ENCODE peak calls at places on chromosomes 6 and 20, in four cellular contexts. S is WTC11, F is HepG2, B is K562. O is an unnamed sample.

GRCh38 chr6:159966981-159967380 is 1.9 kb upstream of the IGF2R start:
- DNase-seq in S (no peak), F (no peak), B (no peak), O (no peak)

GRCh38 chr20:32828029-32828666 is 8.4 kb downstream of the MAPRE1 start:
- DNase-seq in S (no peak), F (no peak), B (no peak), O (no peak)

GRCh38 chr20:24775966-24776365 is 173.1 kb upstream of the CST7 start:
- DNase-seq in S (no peak), F (no peak), B (no peak), O (no peak)

GRCh38 chr6:169224185-169224695 is 29.4 kb downstream of the THBS2 start:
- DNase-seq in S (no peak), F (peak; percentile 16), B (peak; percentile 30), O (no peak)

GRCh38 chr6:32685603-32686002 is 19.1 kb upstream of the HLA-DQB1 start:
- DNase-seq in S (no peak), F (no peak), B (no peak), O (no peak)

GRCh38 chr20:36120991-36121390 is 33.5 kb upstream of the EPB41L1 start:
- DNase-seq in S (no peak), F (no peak), B (no peak), O (no peak)

GRCh38 chr6:90319979-90320667 is 23.5 kb upstream of the BACH2 start:
- DNase-seq in S (no peak), F (no peak), B (no peak), O (no peak)

GRCh38 chr6:169624785-169625184 is 77.0 kb downstream of the WDR27 start:
- DNase-seq in S (no peak), F (no peak), B (no peak), O (no peak)

GRCh38 chr6:142867355-142867801 is 77.6 kb downstream of the HIVEP2 start:
- DNase-seq in S (no peak), F (no peak), B (no peak), O (no peak)

GRCh38 chr6:95574811-95575210 is 2.5 kb upstream of the MANEA start:
- DNase-seq in S (no peak), F (peak; percentile 47), B (no peak), O (no peak)

GRCh38 chr6:35088281-35089215 is 52.6 kb downstream of the TCP11 start:
- DNase-seq in S (no peak), F (no peak), B (no peak), O (no peak)

GRCh38 chr20:45487231-45487635 is 17.7 kb downstream of the WFDC2 start:
- DNase-seq in S (peak; percentile 58), F (no peak), B (peak; percentile 44), O (peak; percentile 20)

GRCh38 chr6:20770776-20771175 is 236.5 kb downstream of the CDKAL1 start:
- DNase-seq in S (no peak), F (no peak), B (no peak), O (no peak)

GRCh38 chr6:137297887-137298286 is 78.7 kb upstream of the IFNGR1 start:
- DNase-seq in S (peak; percentile 76), F (no peak), B (no peak), O (no peak)

GRCh38 chr20:37379967-37380828 is 34.3 kb downstream of the SRC start:
- DNase-seq in S (no peak), F (peak; percentile 97), B (no peak), O (peak; percentile 44)

GRCh38 chr6:19268117-19268516 is 569.1 kb upstream of the ID4 start:
- DNase-seq in S (no peak), F (no peak), B (no peak), O (no peak)

GRCh38 chr6:168557512-168557911 is 116.5 kb downstream of the SMOC2 start:
- DNase-seq in S (no peak), F (no peak), B (no peak), O (no peak)

GRCh38 chr20:16846011-16846410 is 97.9 kb downstream of the OTOR start:
- DNase-seq in S (no peak), F (no peak), B (no peak), O (no peak)

GRCh38 chr6:139605350-139605749 is 230.9 kb upstream of the CITED2 start:
- DNase-seq in S (no peak), F (no peak), B (no peak), O (no peak)

GRCh38 chr20:41482647-41483552 is 116.3 kb upstream of the EMILIN3 start:
- DNase-seq in S (no peak), F (no peak), B (no peak), O (no peak)

GRCh38 chr6:26500102-26500501 is at the start of gene BTN1A1:
- DNase-seq in S (peak; percentile 20), F (no peak), B (no peak), O (no peak)

GRCh38 chr20:44769481-44769863 is 23.8 kb downstream of the KCNK15 start:
- DNase-seq in S (no peak), F (no peak), B (no peak), O (no peak)

GRCh38 chr6:121413831-121414368 is 21.5 kb upstream of the GJA1 start:
- DNase-seq in S (no peak), F (no peak), B (no peak), O (no peak)

GRCh38 chr20:2701671-2702081 is 9.1 kb downstream of the EBF4 start:
- DNase-seq in S (peak; percentile 76), F (no peak), B (no peak), O (no peak)

GRCh38 chr6:16673011-16673797 is 88.1 kb downstream of the ATXN1 start:
- DNase-seq in S (no peak), F (no peak), B (no peak), O (no peak)

GRCh38 chr6:40520683-40521082 is 66.5 kb downstream of the LRFN2 start:
- DNase-seq in S (no peak), F (no peak), B (no peak), O (no peak)

GRCh38 chr6:3218266-3218665 is 9.2 kb downstream of the TUBB2B start:
- DNase-seq in S (no peak), F (no peak), B (no peak), O (no peak)

GRCh38 chr6:36364669-36365479 is 22.6 kb downstream of the ETV7 start:
- DNase-seq in S (no peak), F (no peak), B (no peak), O (peak; percentile 19)

GRCh38 chr6:42142118-42142835 is at the start of gene C6orf132:
- DNase-seq in S (peak; percentile 88), F (peak; percentile 43), B (no peak), O (no peak)

GRCh38 chr6:14544689-14545088 is 427.1 kb downstream of the CD83 start:
- DNase-seq in S (no peak), F (no peak), B (no peak), O (no peak)

GRCh38 chr20:48489046-48489463 is 338.7 kb downstream of the PREX1 start:
- DNase-seq in S (no peak), F (no peak), B (no peak), O (no peak)

GRCh38 chr6:14676084-14676483 is 558.5 kb downstream of the CD83 start:
- DNase-seq in S (no peak), F (no peak), B (no peak), O (no peak)

GRCh38 chr6:95596021-95596420 is 18.7 kb downstream of the MANEA start:
- DNase-seq in S (no peak), F (no peak), B (no peak), O (no peak)

GRCh38 chr20:31831211-31831610 is 12.1 kb downstream of the MYLK2 start:
- DNase-seq in S (no peak), F (no peak), B (no peak), O (no peak)

GRCh38 chr6:154615483-154616025 is 105.1 kb upstream of the CNKSR3 start:
- DNase-seq in S (peak; percentile 24), F (peak; percentile 35), B (peak; percentile 67), O (peak; percentile 85)

GRCh38 chr20:38825901-38826625 is 20.6 kb downstream of the PPP1R16B start:
- DNase-seq in S (no peak), F (peak; percentile 85), B (no peak), O (peak; percentile 61)

DNA sequence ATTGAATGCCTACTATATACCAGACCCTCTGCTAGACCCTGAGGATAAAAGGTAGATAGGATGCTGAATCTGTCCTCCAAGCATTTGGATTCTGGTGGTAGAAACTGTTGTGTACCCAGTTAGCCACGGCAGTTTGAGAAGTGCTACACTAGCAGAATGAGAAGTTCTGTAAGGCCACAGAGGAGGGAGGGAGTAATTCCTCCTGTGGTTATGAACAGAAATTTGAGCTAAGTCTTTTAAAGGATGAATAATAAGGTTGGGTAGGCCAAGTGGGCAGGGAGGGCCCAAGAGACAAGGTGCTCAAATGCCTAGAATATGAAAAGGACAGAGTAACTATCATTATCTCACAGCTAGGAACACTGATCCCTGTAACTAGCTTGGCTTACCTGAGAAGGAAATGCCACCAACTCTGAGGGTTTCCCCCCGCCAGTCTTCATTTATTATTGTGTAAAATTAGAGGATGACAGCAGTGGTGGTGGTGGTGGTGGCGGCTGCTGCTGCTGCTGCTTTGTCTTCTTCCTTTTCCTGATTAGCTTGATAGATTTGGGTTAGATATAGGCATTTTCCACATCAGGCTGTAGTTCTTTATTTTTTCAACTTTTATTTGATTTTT is 243.3 kb downstream of the PRL start:
- DNase-seq in S (no peak), F (no peak), B (no peak), O (no peak)
- TF ChIP-seq ESRRA in S (no peak), F (no peak), B (no peak), O (no peak)

GRCh38 chr20:62708591-62709536 is at the start of gene NTSR1:
- DNase-seq in S (peak; percentile 67), F (no peak), B (peak; percentile 39), O (no peak)
- TF ChIP-seq NR3C1 in S (no peak), F (no peak), B (no peak), O (no peak)

GRCh38 chr6:161444464-161444863 is 170.6 kb upstream of the AGPAT4 start:
- DNase-seq in S (peak; percentile 30), F (no peak), B (peak; percentile 26), O (no peak)
- TF ChIP-seq HMGXB4 in S (no peak), F (no peak), B (no peak), O (no peak)

GRCh38 chr6:4788482-4788881 is 12.3 kb downstream of the CDYL start:
- DNase-seq in S (no peak), F (no peak), B (no peak), O (no peak)

GRCh38 chr6:4791174-4791573 is 15.0 kb downstream of the CDYL start:
- DNase-seq in S (no peak), F (no peak), B (no peak), O (no peak)

GRCh38 chr6:4786936-4787504 is 10.8 kb downstream of the CDYL start:
- DNase-seq in S (no peak), F (no peak), B (no peak), O (no peak)

GRCh38 chr6:4790158-4790899 is 14.1 kb downstream of the CDYL start:
- DNase-seq in S (no peak), F (no peak), B (no peak), O (no peak)

DNA sequence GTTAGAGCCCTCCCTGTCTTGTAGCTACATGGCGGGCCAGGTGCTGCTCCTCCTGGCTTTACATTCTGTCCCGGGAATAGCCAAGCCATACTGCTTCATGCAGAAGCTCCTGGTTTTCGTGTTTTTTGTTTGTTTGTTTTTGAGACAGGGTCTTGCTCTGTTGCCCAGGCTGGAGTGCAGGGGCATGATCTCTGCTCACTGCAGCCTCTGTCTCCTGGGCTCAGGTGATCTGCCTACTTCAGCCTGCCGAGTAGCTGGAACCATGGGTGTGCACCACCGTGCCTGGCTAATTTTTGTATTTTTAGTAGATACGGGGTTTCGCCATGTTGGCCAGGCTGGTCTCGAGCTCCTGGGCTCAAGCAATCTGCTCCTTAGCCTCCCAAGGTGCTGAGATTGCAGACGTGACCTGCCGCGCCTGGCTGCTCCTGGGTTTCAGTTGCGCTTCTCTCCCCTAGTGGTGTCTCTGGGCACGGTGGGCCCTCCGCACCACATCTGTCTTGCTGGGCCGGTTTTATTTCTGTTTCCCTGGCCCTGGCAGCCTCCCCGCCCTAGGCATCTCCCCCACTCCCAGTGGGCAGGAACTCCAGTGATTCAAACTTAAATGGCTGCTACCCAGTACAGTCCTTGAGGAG is 12.9 kb downstream of the CDYL start:
- DNase-seq in S (peak; percentile 52), F (no peak), B (no peak), O (no peak)
- TF ChIP-seq ESRRA in S (no peak), F (no peak), B (no peak), O (no peak)

GRCh38 chr20:5067877-5068276 is 51.9 kb downstream of the PCNA start:
- DNase-seq in S (no peak), F (no peak), B (no peak), O (no peak)
- TF ChIP-seq NR3C1 in S (no peak), F (no peak), B (no peak), O (no peak)

O was measured in A549.